ENCODE peak calls at places on chromosomes 3 and 15, in nine cellular contexts. S is cardiac muscle cell, O is MCF 10A, E is neural crest cell, L is dorsolateral prefrontal cortex, K is A549, C is adrenal gland, I is upper lobe of right lung, X is body of pancreas. H is an unnamed sample.

GRCh38 chr15:50876989-50877360 is 31.5 kb upstream of the AP4E1 start:
- DNase-seq in E (peak; percentile 91), K (peak; percentile 91), S (peak; percentile 95), C (peak; percentile 92), X (peak; percentile 76), I (no peak), O (peak; percentile 90), L (peak; percentile 72), H (peak; percentile 66)

GRCh38 chr15:85934691-85935090 is 140.0 kb upstream of the KLHL25 start:
- DNase-seq in O (no peak), L (no peak), C (no peak), X (no peak), K (no peak), E (no peak), S (no peak), I (no peak), H (no peak)

GRCh38 chr15:28943146-28943545 is 57.4 kb downstream of the APBA2 start:
- DNase-seq in E (no peak), I (no peak), C (no peak), K (no peak), O (no peak), X (no peak), L (no peak), S (no peak), H (no peak)

GRCh38 chr3:184491011-184491576 is 70.5 kb upstream of the EPHB3 start:
- DNase-seq in I (peak; percentile 74), E (no peak), O (no peak), S (no peak), C (no peak), L (no peak), K (no peak), X (peak; percentile 17), H (no peak)

GRCh38 chr3:113730550-113730949 is 15.5 kb downstream of the NAA50 start:
- DNase-seq in X (no peak), C (no peak), K (no peak), I (no peak), E (no peak), O (no peak), L (no peak), S (no peak), H (no peak)

GRCh38 chr3:177212278-177212610 is 15.0 kb upstream of the TBL1XR1 start:
- DNase-seq in X (no peak), O (no peak), E (no peak), I (no peak), S (no peak), K (no peak), L (no peak), C (no peak), H (no peak)

GRCh38 chr15:79090487-79091203 is at the start of gene RASGRF1:
- DNase-seq in S (peak; percentile 6), C (no peak), O (no peak), K (no peak), I (peak; percentile 61), L (peak; percentile 74), E (no peak), X (no peak), H (no peak)

GRCh38 chr3:33211444-33211843 is 7.2 kb downstream of the SUSD5 start:
- DNase-seq in E (no peak), O (peak; percentile 92), L (no peak), I (no peak), K (peak; percentile 51), X (no peak), C (peak; percentile 67), S (peak; percentile 77), H (no peak)

GRCh38 chr15:57152133-57152532 is 224.2 kb upstream of the CGNL1 start:
- DNase-seq in E (no peak), L (no peak), O (no peak), C (no peak), S (no peak), K (no peak), X (no peak), I (no peak), H (no peak)

GRCh38 chr3:194840661-194841514 is 155.2 kb downstream of the FAM43A start:
- DNase-seq in S (peak; percentile 73), L (no peak), E (no peak), X (no peak), O (peak; percentile 43), I (no peak), C (peak; percentile 91), K (peak; percentile 25), H (no peak)

GRCh38 chr3:141331370-141332318 is 36.7 kb upstream of the ZBTB38 start:
- DNase-seq in C (peak; percentile 91), X (peak; percentile 58), E (no peak), I (no peak), O (peak; percentile 89), L (no peak), K (peak; percentile 96), S (peak; percentile 92), H (no peak)

GRCh38 chr15:101011582-101011981 is 92.4 kb downstream of the LRRK1 start:
- DNase-seq in O (no peak), K (no peak), X (no peak), I (no peak), C (no peak), S (no peak), E (no peak), L (no peak), H (no peak)

GRCh38 chr3:141849056-141849814 is 27.2 kb upstream of the ATP1B3 start:
- DNase-seq in S (no peak), O (no peak), I (no peak), E (no peak), K (no peak), L (no peak), C (no peak), X (peak; percentile 39), H (no peak)

GRCh38 chr3:125192190-125193035 is 20.1 kb downstream of the SLC12A8 start:
- DNase-seq in I (no peak), X (no peak), S (no peak), K (no peak), E (no peak), O (no peak), C (no peak), L (no peak), H (no peak)

GRCh38 chr3:61858054-61858453 is 296.7 kb downstream of the PTPRG start:
- DNase-seq in I (no peak), S (peak; percentile 67), K (no peak), C (no peak), L (no peak), E (no peak), X (no peak), O (peak; percentile 39), H (no peak)

GRCh38 chr3:34351857-34352545 is 553.6 kb downstream of the PDCD6IP start:
- DNase-seq in I (no peak), S (no peak), K (no peak), X (no peak), O (no peak), E (no peak), C (no peak), L (no peak), H (no peak)

GRCh38 chr3:147793841-147794240 is 384.7 kb downstream of the ZIC1 start:
- DNase-seq in O (no peak), K (no peak), I (no peak), X (no peak), L (no peak), E (no peak), S (no peak), C (no peak), H (no peak)

GRCh38 chr15:27086800-27087199 is 115.8 kb downstream of the GABRG3 start:
- DNase-seq in S (no peak), K (no peak), X (no peak), L (no peak), O (no peak), E (no peak), C (no peak), I (no peak), H (no peak)

GRCh38 chr15:78714890-78715289 is 73.9 kb upstream of the CHRNB4 start:
- DNase-seq in X (no peak), I (no peak), S (peak; percentile 12), E (no peak), O (peak; percentile 41), L (no peak), K (no peak), C (no peak), H (no peak)

GRCh38 chr15:52709172-52709979 is 30.2 kb upstream of the ATOSA start:
- DNase-seq in L (no peak), X (peak; percentile 80), S (no peak), K (no peak), E (no peak), C (no peak), O (peak; percentile 35), I (no peak), H (peak; percentile 17)

GRCh38 chr3:33105341-33105943 is 8.4 kb upstream of the CRTAP start:
- DNase-seq in O (no peak), E (no peak), L (no peak), I (no peak), K (no peak), X (no peak), C (peak; percentile 34), S (no peak), H (no peak)

GRCh38 chr15:62431391-62431790 is 266.3 kb upstream of the C2CD4B start:
- DNase-seq in X (no peak), K (no peak), C (no peak), S (no peak), E (no peak), L (no peak), O (no peak), I (no peak), H (no peak)

DNA sequence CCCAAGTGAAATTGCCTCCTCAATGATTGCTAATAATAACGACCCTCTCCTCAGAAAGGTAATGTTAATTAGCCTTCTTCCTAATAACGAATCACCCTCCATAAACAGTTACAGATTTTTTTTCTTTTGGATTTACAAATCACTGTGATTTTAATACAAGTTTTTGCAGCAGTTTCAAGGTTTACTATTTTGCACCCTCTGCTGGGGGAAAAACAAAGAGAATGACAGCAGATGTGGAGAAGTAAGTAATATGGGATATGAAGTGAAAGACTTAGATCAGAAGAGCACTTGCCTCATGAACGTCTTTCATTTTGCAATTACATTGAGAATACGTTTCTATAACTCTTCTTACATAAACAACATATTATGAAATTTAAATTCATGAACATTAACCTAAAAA is 16.1 kb upstream of the CNTN3 start:
- DNase-seq in E (no peak), K (no peak), I (no peak), L (no peak), S (peak; percentile 55), O (peak; percentile 42), C (no peak), X (peak; percentile 16), H (no peak)
- TF ChIP-seq CTCF in E (peak; percentile 45), K (no peak), I (peak; percentile 20), L (peak; percentile 39), S (peak; percentile 30), O (no peak), C (peak; percentile 37), X (peak; percentile 40), H (peak; percentile 41)

GRCh38 chr15:89772933-89773583 is 3.1 kb upstream of the MESP2 start:
- DNase-seq in S (no peak), I (no peak), L (no peak), K (peak; percentile 79), O (peak; percentile 36), E (no peak), X (no peak), C (no peak), H (no peak)
- TF ChIP-seq CTCF in S (peak; percentile 29), I (peak; percentile 21), L (no peak), K (no peak), O (peak; percentile 29), E (peak; percentile 59), X (peak; percentile 47), C (peak; percentile 15), H (peak; percentile 50)

GRCh38 chr3:192212335-192212734 is 515.0 kb downstream of the FGF12 start:
- DNase-seq in C (no peak), E (no peak), L (no peak), S (no peak), O (no peak), I (no peak), K (no peak), X (no peak), H (no peak)
- TF ChIP-seq CTCF in C (no peak), E (peak; percentile 32), L (peak; percentile 24), S (no peak), O (no peak), I (no peak), K (no peak), X (no peak), H (peak; percentile 30)

GRCh38 chr3:87548271-87548670 is 271.9 kb upstream of the POU1F1 start:
- DNase-seq in L (no peak), S (no peak), O (no peak), I (no peak), X (no peak), C (no peak), E (no peak), K (no peak), H (no peak)
- TF ChIP-seq CTCF in L (no peak), S (no peak), O (no peak), I (no peak), X (no peak), C (no peak), E (no peak), K (no peak), H (no peak)

H was measured in progenitor cell of endocrine pancreas.